ENCODE peak calls at places on chromosomes 2 and 18, in ten cellular contexts. S is NCI-H446 treated with DMSO at 0.1 percent for 48 hours; G is astrocyte of the spinal cord; O is NB4; U is stimulated activated CD4-positive, alpha-beta T cell treated with anti-CD3 and anti-CD28 coated beads, Interleukin-12 subunit alpha, Interleukin-12 subunit beta, amount 100 ng/mL, for 48 hours; H is lower leg skin; R is amniotic epithelial cell; X is OCI-LY7; Y is Calu3; E is stimulated activated CD8-positive, alpha-beta memory T cell treated with anti-CD3 and anti-CD28 coated beads, Interleukin-7, amount 100 ng/mL, for 24 hours. J is an unnamed sample.

GRCh38 chr2:64399521-64399920 is 54.4 kb upstream of the LGALSL start:
- DNase-seq in O (no peak), Y (no peak), G (no peak), H (no peak), U (no peak), R (no peak), X (no peak), E (no peak), S (no peak), J (no peak)

GRCh38 chr2:84319566-84319965 is 139.5 kb downstream of the SUCLG1 start:
- DNase-seq in H (no peak), R (no peak), X (no peak), G (no peak), O (no peak), S (no peak), E (no peak), U (no peak), Y (no peak), J (no peak)

GRCh38 chr2:46372475-46372874 is 75.3 kb downstream of the EPAS1 start:
- DNase-seq in U (no peak), R (no peak), H (no peak), E (no peak), Y (no peak), X (no peak), G (no peak), O (no peak), S (no peak), J (no peak)

GRCh38 chr2:153548536-153548935 is 70.0 kb upstream of the RPRM start:
- DNase-seq in Y (no peak), H (no peak), S (no peak), E (no peak), X (no peak), O (no peak), R (no peak), U (no peak), G (no peak), J (no peak)

GRCh38 chr2:22970284-22970975 is 414.5 kb upstream of the KLHL29 start:
- DNase-seq in O (no peak), S (no peak), G (no peak), Y (no peak), U (no peak), E (no peak), X (no peak), H (no peak), R (no peak), J (no peak)

GRCh38 chr2:223026357-223027110 is 25.5 kb upstream of the KCNE4 start:
- DNase-seq in O (peak; percentile 16), H (no peak), S (no peak), U (no peak), G (peak; percentile 48), X (no peak), Y (no peak), R (no peak), E (no peak), J (no peak)

GRCh38 chr2:54658548-54659207 is 64.8 kb upstream of the EML6 start:
- DNase-seq in R (peak; percentile 79), G (peak; percentile 94), H (no peak), S (no peak), Y (no peak), E (no peak), U (no peak), X (no peak), O (no peak), J (no peak)

GRCh38 chr18:23735021-23735464 is 45.8 kb downstream of the LAMA3 start:
- DNase-seq in O (no peak), X (no peak), Y (peak; percentile 44), H (no peak), U (no peak), S (no peak), R (peak; percentile 79), E (no peak), G (peak; percentile 52), J (no peak)

GRCh38 chr2:119747311-119747710 is 12.4 kb upstream of the PTPN4 start:
- DNase-seq in G (no peak), E (no peak), Y (no peak), O (no peak), H (no peak), U (no peak), S (no peak), R (no peak), X (no peak), J (no peak)

GRCh38 chr2:424306-425172 is 136.6 kb upstream of the ALKAL2 start:
- DNase-seq in R (no peak), H (peak; percentile 46), E (no peak), U (no peak), O (no peak), G (peak; percentile 85), Y (no peak), X (no peak), S (no peak), J (no peak)

GRCh38 chr18:38330573-38330972 is 765.0 kb upstream of the CELF4 start:
- DNase-seq in U (no peak), S (no peak), H (no peak), O (no peak), G (no peak), X (no peak), R (no peak), E (no peak), Y (no peak), J (no peak)

GRCh38 chr2:226835420-226835795 is 446 bp upstream of the RHBDD1 start:
- DNase-seq in Y (no peak), R (peak; percentile 27), O (no peak), X (no peak), E (peak; percentile 12), U (no peak), G (no peak), H (peak; percentile 89), S (no peak), J (no peak)

J was measured in tibial artery.